ENCODE peak calls at places on chromosomes 5 and 9, in five cellular contexts. One of them, this sample, is unnamed.

GRCh38 chr5:127564002-127564769 is 46.7 kb downstream of the PRRC1 start:
- DNase-seq in GM20000: peak
- DNase-seq in type B pancreatic cell: no peak
- DNase-seq in neural progenitor cell: peak
- DNase-seq in dorsolateral prefrontal cortex: no peak
- DNase-seq in this sample: peak

GRCh38 chr9:19174127-19174921 is 47.0 kb upstream of the PLIN2 start:
- DNase-seq in neural progenitor cell: peak
- DNase-seq in GM20000: peak
- DNase-seq in type B pancreatic cell: no peak
- DNase-seq in dorsolateral prefrontal cortex: no peak
- DNase-seq in this sample: peak

GRCh38 chr9:121637441-121638222 is 13.8 kb upstream of the DAB2IP start:
- DNase-seq in dorsolateral prefrontal cortex: peak
- DNase-seq in GM20000: no peak
- DNase-seq in type B pancreatic cell: no peak
- DNase-seq in neural progenitor cell: no peak
- DNase-seq in this sample: no peak

GRCh38 chr5:144352732-144353317 is 182.2 kb downstream of the KCTD16 start:
- DNase-seq in neural progenitor cell: no peak
- DNase-seq in dorsolateral prefrontal cortex: no peak
- DNase-seq in GM20000: no peak
- DNase-seq in type B pancreatic cell: no peak
- DNase-seq in this sample: no peak

GRCh38 chr9:93886911-93887310 is 68.2 kb downstream of the BARX1 start:
- DNase-seq in GM20000: no peak
- DNase-seq in neural progenitor cell: no peak
- DNase-seq in type B pancreatic cell: no peak
- DNase-seq in dorsolateral prefrontal cortex: no peak
- DNase-seq in this sample: no peak

GRCh38 chr5:77550416-77550815 is 58.3 kb upstream of the WDR41 start:
- DNase-seq in GM20000: no peak
- DNase-seq in dorsolateral prefrontal cortex: no peak
- DNase-seq in neural progenitor cell: no peak
- DNase-seq in type B pancreatic cell: no peak
- DNase-seq in this sample: no peak

GRCh38 chr9:19127881-19128719 is 808 bp upstream of the PLIN2 start:
- DNase-seq in GM20000: no peak
- DNase-seq in dorsolateral prefrontal cortex: no peak
- DNase-seq in neural progenitor cell: peak
- DNase-seq in type B pancreatic cell: no peak
- DNase-seq in this sample: peak

GRCh38 chr9:35518212-35518917 is 28.5 kb downstream of the RUSC2 start:
- DNase-seq in neural progenitor cell: peak
- DNase-seq in dorsolateral prefrontal cortex: no peak
- DNase-seq in GM20000: no peak
- DNase-seq in type B pancreatic cell: no peak
- DNase-seq in this sample: peak

GRCh38 chr5:113164016-113164415 is 187.4 kb downstream of the DCP2 start:
- DNase-seq in GM20000: no peak
- DNase-seq in type B pancreatic cell: no peak
- DNase-seq in neural progenitor cell: no peak
- DNase-seq in dorsolateral prefrontal cortex: no peak
- DNase-seq in this sample: no peak

GRCh38 chr9:14043491-14043890 is 270.4 kb downstream of the NFIB start:
- DNase-seq in type B pancreatic cell: no peak
- DNase-seq in dorsolateral prefrontal cortex: no peak
- DNase-seq in neural progenitor cell: no peak
- DNase-seq in GM20000: no peak
- DNase-seq in this sample: no peak

GRCh38 chr9:70658765-70659164 is 244.3 kb upstream of the KLF9 start:
- DNase-seq in neural progenitor cell: no peak
- DNase-seq in GM20000: no peak
- DNase-seq in type B pancreatic cell: no peak
- DNase-seq in dorsolateral prefrontal cortex: no peak
- DNase-seq in this sample: no peak

GRCh38 chr5:157571357-157571827 is 4.2 kb downstream of the ADAM19 start:
- DNase-seq in dorsolateral prefrontal cortex: peak
- DNase-seq in GM20000: peak
- DNase-seq in type B pancreatic cell: no peak
- DNase-seq in neural progenitor cell: no peak
- DNase-seq in this sample: no peak

GRCh38 chr9:112443200-112443599 is 43.4 kb upstream of the KIAA1958 start:
- DNase-seq in GM20000: peak
- DNase-seq in type B pancreatic cell: no peak
- DNase-seq in dorsolateral prefrontal cortex: no peak
- DNase-seq in neural progenitor cell: peak
- DNase-seq in this sample: no peak

GRCh38 chr5:134124289-134125194 is 10.1 kb downstream of the TCF7 start:
- DNase-seq in dorsolateral prefrontal cortex: no peak
- DNase-seq in GM20000: no peak
- DNase-seq in type B pancreatic cell: no peak
- DNase-seq in neural progenitor cell: no peak
- DNase-seq in this sample: no peak

GRCh38 chr5:178123987-178124925 is 6.6 kb upstream of the RMND5B start:
- DNase-seq in neural progenitor cell: no peak
- DNase-seq in GM20000: no peak
- DNase-seq in type B pancreatic cell: peak
- DNase-seq in dorsolateral prefrontal cortex: no peak
- DNase-seq in this sample: no peak

GRCh38 chr9:98958271-98958989 is 14.7 kb downstream of the COL15A1 start:
- DNase-seq in neural progenitor cell: no peak
- DNase-seq in GM20000: no peak
- DNase-seq in dorsolateral prefrontal cortex: no peak
- DNase-seq in type B pancreatic cell: no peak
- DNase-seq in this sample: no peak

GRCh38 chr5:134451618-134452505 is 40.2 kb upstream of the CDKN2AIPNL start:
- DNase-seq in type B pancreatic cell: no peak
- DNase-seq in dorsolateral prefrontal cortex: peak
- DNase-seq in neural progenitor cell: no peak
- DNase-seq in GM20000: no peak
- DNase-seq in this sample: no peak

GRCh38 chr9:114156658-114157421 is 1.5 kb downstream of the COL27A1 start:
- DNase-seq in type B pancreatic cell: no peak
- DNase-seq in dorsolateral prefrontal cortex: peak
- DNase-seq in GM20000: no peak
- DNase-seq in neural progenitor cell: peak
- DNase-seq in this sample: peak

GRCh38 chr5:140004174-140004573 is 38.9 kb downstream of the NRG2 start:
- DNase-seq in neural progenitor cell: no peak
- DNase-seq in type B pancreatic cell: no peak
- DNase-seq in dorsolateral prefrontal cortex: no peak
- DNase-seq in GM20000: no peak
- DNase-seq in this sample: no peak

GRCh38 chr9:87685871-87686519 is 39.9 kb upstream of the CTSL start:
- DNase-seq in dorsolateral prefrontal cortex: no peak
- DNase-seq in type B pancreatic cell: peak
- DNase-seq in neural progenitor cell: no peak
- DNase-seq in GM20000: no peak
- DNase-seq in this sample: peak

GRCh38 chr9:18371621-18372020 is 102.3 kb upstream of the ADAMTSL1 start:
- DNase-seq in type B pancreatic cell: no peak
- DNase-seq in dorsolateral prefrontal cortex: no peak
- DNase-seq in neural progenitor cell: no peak
- DNase-seq in GM20000: no peak
- DNase-seq in this sample: no peak

GRCh38 chr5:98705841-98706240 is 67.6 kb upstream of the RGMB start:
- DNase-seq in GM20000: no peak
- DNase-seq in type B pancreatic cell: no peak
- DNase-seq in neural progenitor cell: no peak
- DNase-seq in dorsolateral prefrontal cortex: no peak
- DNase-seq in this sample: no peak

GRCh38 chr9:86454701-86455402 is 100.6 kb upstream of the TUT7 start:
- DNase-seq in neural progenitor cell: no peak
- DNase-seq in type B pancreatic cell: no peak
- DNase-seq in GM20000: no peak
- DNase-seq in dorsolateral prefrontal cortex: no peak
- DNase-seq in this sample: no peak

GRCh38 chr5:37552770-37553719 is 173.9 kb downstream of the WDR70 start:
- DNase-seq in GM20000: no peak
- DNase-seq in dorsolateral prefrontal cortex: no peak
- DNase-seq in neural progenitor cell: no peak
- DNase-seq in type B pancreatic cell: no peak
- DNase-seq in this sample: no peak

DNA sequence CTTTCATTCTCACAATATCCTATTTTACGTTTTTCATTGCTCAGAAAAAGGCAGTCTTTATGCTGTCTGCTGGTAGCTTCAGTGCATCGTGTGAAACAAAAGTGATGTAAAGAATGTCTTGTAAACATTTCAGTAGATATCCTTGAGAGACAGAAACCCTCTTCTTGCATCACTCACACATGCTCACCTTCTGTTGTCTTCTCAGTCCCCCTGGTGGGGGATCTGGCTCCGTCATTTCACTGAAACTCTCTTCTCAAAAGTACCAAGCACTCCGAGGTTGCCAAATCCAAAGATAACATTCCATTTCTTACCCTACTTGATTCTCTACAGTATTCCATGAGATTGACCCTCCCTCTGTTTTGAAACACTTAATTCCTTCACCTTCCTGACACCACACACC is 46.1 kb upstream of the PCA3 start:
- DNase-seq in GM20000: no peak
- DNase-seq in neural progenitor cell: no peak
- DNase-seq in dorsolateral prefrontal cortex: no peak
- DNase-seq in type B pancreatic cell: no peak
- DNase-seq in this sample: no peak
- TF ChIP-seq CTCF in GM20000: no peak
- TF ChIP-seq CTCF in neural progenitor cell: peak
- TF ChIP-seq CTCF in dorsolateral prefrontal cortex: no peak
- TF ChIP-seq CTCF in type B pancreatic cell: peak
- TF ChIP-seq CTCF in this sample: no peak

GRCh38 chr5:159792180-159792579 is 124.1 kb upstream of the ADRA1B start:
- DNase-seq in dorsolateral prefrontal cortex: no peak
- DNase-seq in neural progenitor cell: no peak
- DNase-seq in GM20000: no peak
- DNase-seq in type B pancreatic cell: no peak
- DNase-seq in this sample: no peak
- TF ChIP-seq CTCF in dorsolateral prefrontal cortex: no peak
- TF ChIP-seq CTCF in neural progenitor cell: no peak
- TF ChIP-seq CTCF in GM20000: no peak
- TF ChIP-seq CTCF in type B pancreatic cell: no peak
- TF ChIP-seq CTCF in this sample: no peak

GRCh38 chr5:172846249-172846648 is 12.2 kb downstream of the ERGIC1 start:
- DNase-seq in neural progenitor cell: no peak
- DNase-seq in GM20000: no peak
- DNase-seq in type B pancreatic cell: no peak
- DNase-seq in dorsolateral prefrontal cortex: no peak
- DNase-seq in this sample: no peak

GRCh38 chr5:172846677-172847076 is 12.6 kb downstream of the ERGIC1 start:
- DNase-seq in dorsolateral prefrontal cortex: no peak
- DNase-seq in neural progenitor cell: no peak
- DNase-seq in type B pancreatic cell: no peak
- DNase-seq in GM20000: no peak
- DNase-seq in this sample: no peak

GRCh38 chr5:172843825-172844576 is 9.9 kb downstream of the ERGIC1 start:
- DNase-seq in neural progenitor cell: no peak
- DNase-seq in type B pancreatic cell: no peak
- DNase-seq in GM20000: no peak
- DNase-seq in dorsolateral prefrontal cortex: no peak
- DNase-seq in this sample: no peak

GRCh38 chr5:172844577-172844838 is 10.5 kb downstream of the ERGIC1 start:
- DNase-seq in dorsolateral prefrontal cortex: no peak
- DNase-seq in type B pancreatic cell: no peak
- DNase-seq in GM20000: no peak
- DNase-seq in neural progenitor cell: no peak
- DNase-seq in this sample: no peak

DNA sequence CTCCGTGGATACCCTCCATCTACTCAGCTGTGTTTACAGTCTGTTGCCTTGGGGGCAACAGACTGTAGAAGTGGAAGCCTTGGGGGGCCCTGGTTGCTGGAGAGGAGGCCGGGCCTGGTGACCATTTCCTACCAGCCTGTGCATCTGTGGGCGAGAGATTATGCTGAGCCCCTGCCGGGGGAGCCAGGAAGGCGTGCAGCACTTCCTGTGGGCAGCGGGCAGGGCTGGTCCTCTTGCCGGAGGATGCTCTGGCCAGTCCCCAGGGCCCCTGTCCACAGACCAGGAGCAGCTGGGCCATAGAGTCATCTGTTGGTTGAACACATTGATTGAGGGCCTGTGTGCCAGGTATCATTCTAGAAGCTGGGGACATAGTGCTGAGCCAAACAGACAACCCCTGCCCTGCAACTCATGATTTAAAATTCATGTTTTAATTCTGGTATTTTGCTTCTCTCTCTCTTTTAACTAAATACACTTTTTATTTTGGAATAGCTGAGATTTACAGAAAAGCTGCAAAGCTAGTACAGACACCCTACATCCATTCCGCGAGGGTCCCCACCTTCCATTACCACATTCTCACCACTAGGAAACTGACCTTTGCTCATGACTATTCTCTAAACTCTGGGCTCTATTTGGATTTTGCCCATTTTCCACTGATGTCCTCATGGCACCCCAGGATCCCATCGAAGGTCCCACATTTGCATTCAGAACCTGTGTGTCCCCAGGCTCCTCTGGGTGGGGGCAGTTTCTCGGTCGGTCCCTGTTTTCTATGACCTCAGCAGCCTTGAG is 11.3 kb downstream of the ERGIC1 start:
- DNase-seq in dorsolateral prefrontal cortex: no peak
- DNase-seq in type B pancreatic cell: no peak
- DNase-seq in neural progenitor cell: no peak
- DNase-seq in GM20000: no peak
- DNase-seq in this sample: no peak
- TF ChIP-seq CTCF in dorsolateral prefrontal cortex: no peak
- TF ChIP-seq CTCF in type B pancreatic cell: peak
- TF ChIP-seq CTCF in neural progenitor cell: no peak
- TF ChIP-seq CTCF in GM20000: no peak
- TF ChIP-seq CTCF in this sample: no peak

GRCh38 chr9:91773166-91773565 is 176.9 kb downstream of the ROR2 start:
- DNase-seq in GM20000: no peak
- DNase-seq in neural progenitor cell: no peak
- DNase-seq in type B pancreatic cell: no peak
- DNase-seq in dorsolateral prefrontal cortex: no peak
- DNase-seq in this sample: no peak

GRCh38 chr9:91771864-91772263 is 178.2 kb downstream of the ROR2 start:
- DNase-seq in type B pancreatic cell: no peak
- DNase-seq in dorsolateral prefrontal cortex: no peak
- DNase-seq in neural progenitor cell: no peak
- DNase-seq in GM20000: no peak
- DNase-seq in this sample: no peak

GRCh38 chr9:91768977-91769916 is 180.8 kb downstream of the ROR2 start:
- DNase-seq in GM20000: no peak
- DNase-seq in type B pancreatic cell: no peak
- DNase-seq in dorsolateral prefrontal cortex: no peak
- DNase-seq in neural progenitor cell: no peak
- DNase-seq in this sample: no peak

GRCh38 chr9:91770229-91770628 is 179.8 kb downstream of the ROR2 start:
- DNase-seq in dorsolateral prefrontal cortex: no peak
- DNase-seq in neural progenitor cell: no peak
- DNase-seq in GM20000: no peak
- DNase-seq in type B pancreatic cell: no peak
- DNase-seq in this sample: no peak

DNA sequence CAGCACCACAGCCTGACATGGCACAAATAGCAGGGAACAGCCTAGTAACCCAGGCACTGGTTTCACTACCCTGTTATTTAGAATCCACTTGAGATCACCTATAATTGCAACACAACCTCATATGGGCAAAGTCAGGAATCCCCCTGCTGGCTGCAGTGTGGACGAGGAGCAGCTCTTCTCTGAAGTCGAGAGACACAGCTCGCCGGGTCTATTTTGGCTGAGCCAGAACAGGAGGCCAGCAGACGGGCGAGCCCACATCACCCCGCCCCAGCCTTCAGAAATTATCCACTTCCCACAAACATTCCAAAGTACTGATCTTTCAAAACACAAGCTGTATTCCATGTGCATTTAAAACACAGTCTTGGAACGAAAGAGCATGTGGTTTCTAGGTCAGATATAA is 179.0 kb downstream of the ROR2 start:
- DNase-seq in type B pancreatic cell: no peak
- DNase-seq in GM20000: no peak
- DNase-seq in neural progenitor cell: peak
- DNase-seq in dorsolateral prefrontal cortex: no peak
- DNase-seq in this sample: no peak
- TF ChIP-seq CTCF in type B pancreatic cell: peak
- TF ChIP-seq CTCF in GM20000: no peak
- TF ChIP-seq CTCF in neural progenitor cell: peak
- TF ChIP-seq CTCF in dorsolateral prefrontal cortex: no peak
- TF ChIP-seq CTCF in this sample: no peak